ENCODE peak calls at places on chromosomes 16 and 17, in eight cellular contexts. S is gastrocnemius medialis, H is lower leg skin, T is heart left ventricle, C is transverse colon, G is uterus, R is ovary, Y is A549. M is an unnamed sample.

GRCh38 chr17:29250666-29251065 is 4.0 kb downstream of the CRYBA1 start:
- DNase-seq in S (no peak), H (no peak), R (no peak), Y (peak), G (no peak), C (no peak), T (no peak), M (no peak)

GRCh38 chr17:38864636-38865398 is 5.0 kb upstream of the LASP1 start:
- DNase-seq in G (no peak), H (no peak), R (no peak), T (no peak), Y (peak), C (no peak), S (no peak), M (no peak)

GRCh38 chr17:30271102-30271501 is 20.6 kb downstream of the BLMH start:
- DNase-seq in R (no peak), H (no peak), Y (peak), G (no peak), T (no peak), C (no peak), S (no peak), M (no peak)

GRCh38 chr17:58710948-58711552 is 18.6 kb downstream of the RAD51C start:
- DNase-seq in C (peak), R (no peak), S (no peak), H (peak), T (no peak), G (no peak), Y (peak), M (peak)

GRCh38 chr16:57146735-57147134 is 39.1 kb downstream of the PSME3IP1 start:
- DNase-seq in Y (peak), G (no peak), C (no peak), H (no peak), R (no peak), S (no peak), T (no peak), M (no peak)

GRCh38 chr16:30660424-30661251 is 2.4 kb downstream of the FBRS start:
- DNase-seq in Y (no peak), H (no peak), R (no peak), G (no peak), C (peak), T (no peak), S (no peak), M (no peak)

GRCh38 chr17:61307905-61308886 is 91.4 kb upstream of the TBX2 start:
- DNase-seq in R (no peak), C (no peak), S (no peak), G (peak), T (no peak), Y (peak), H (no peak), M (no peak)

GRCh38 chr17:64037180-64037579 is 16.7 kb upstream of the ICAM2 start:
- DNase-seq in H (no peak), Y (no peak), G (no peak), C (no peak), S (no peak), R (no peak), T (no peak), M (no peak)

GRCh38 chr17:60964160-60964559 is 286.5 kb downstream of the BCAS3 start:
- DNase-seq in S (no peak), Y (no peak), G (no peak), H (no peak), C (no peak), T (no peak), R (no peak), M (no peak)

GRCh38 chr17:83101805-83102480 is 22.5 kb downstream of the METRNL start:
- DNase-seq in Y (no peak), H (peak), G (no peak), C (peak), T (no peak), R (no peak), S (no peak), M (no peak)

GRCh38 chr16:85005278-85006069 is 5.9 kb downstream of the ZDHHC7 start:
- DNase-seq in Y (no peak), H (peak), R (peak), G (peak), S (no peak), C (no peak), T (no peak), M (no peak)

GRCh38 chr17:79243603-79243990 is 169.0 kb downstream of the ENGASE start:
- DNase-seq in Y (no peak), G (no peak), C (no peak), S (no peak), R (no peak), T (no peak), H (no peak), M (no peak)

GRCh38 chr17:63496663-63497400 is 20.0 kb downstream of the ACE start:
- DNase-seq in C (no peak), H (no peak), Y (no peak), R (no peak), T (no peak), G (no peak), S (no peak), M (no peak)

GRCh38 chr17:21019976-21020575 is 22.7 kb downstream of the USP22 start:
- DNase-seq in G (no peak), R (no peak), T (no peak), Y (peak), S (no peak), H (no peak), C (peak), M (no peak)

GRCh38 chr17:412211-413015 is 59.8 kb upstream of the RPH3AL start:
- DNase-seq in Y (peak), S (no peak), R (peak), C (peak), H (peak), G (peak), T (peak), M (peak)

GRCh38 chr16:67782567-67783352 is 23.6 kb downstream of the RANBP10 start:
- DNase-seq in C (no peak), S (no peak), H (no peak), R (no peak), T (no peak), G (no peak), Y (no peak), M (no peak)

GRCh38 chr16:84513111-84514065 is 8.9 kb upstream of the MEAK7 start:
- DNase-seq in T (no peak), G (no peak), Y (no peak), R (no peak), S (no peak), H (no peak), C (no peak), M (peak)

GRCh38 chr16:69469807-69470561 is 45.6 kb downstream of the CYB5B start:
- DNase-seq in G (no peak), T (no peak), R (no peak), C (no peak), S (no peak), Y (no peak), H (no peak), M (no peak)

GRCh38 chr17:57114085-57114673 is 29.1 kb downstream of the AKAP1 start:
- DNase-seq in G (peak), Y (peak), R (peak), C (peak), T (peak), S (no peak), H (no peak), M (peak)

GRCh38 chr17:11986939-11987329 is 10.3 kb downstream of the ZNF18 start:
- DNase-seq in C (no peak), H (no peak), S (no peak), R (no peak), T (no peak), G (no peak), Y (peak), M (no peak)

GRCh38 chr16:19846421-19846820 is 38.2 kb downstream of the GPRC5B start:
- DNase-seq in S (no peak), T (no peak), H (peak), Y (no peak), G (no peak), R (no peak), C (no peak), M (no peak)

GRCh38 chr17:16258916-16259315 is 41.9 kb downstream of the PIGL start:
- DNase-seq in C (no peak), T (no peak), G (no peak), Y (no peak), H (no peak), R (no peak), S (peak), M (no peak)

GRCh38 chr17:36133629-36134259 is 30.1 kb downstream of the CCL4 start:
- DNase-seq in C (peak), S (no peak), G (no peak), R (no peak), H (no peak), Y (peak), T (no peak), M (no peak)

GRCh38 chr17:31490019-31490383 is 98.5 kb downstream of the RAB11FIP4 start:
- DNase-seq in Y (no peak), H (no peak), R (no peak), C (no peak), G (no peak), S (no peak), T (no peak), M (no peak)

GRCh38 chr17:78774956-78775571 is 7.0 kb downstream of the CYTH1 start:
- DNase-seq in Y (no peak), C (peak), T (no peak), R (no peak), S (no peak), G (no peak), H (no peak), M (no peak)

GRCh38 chr16:424623-425081 is 797 bp upstream of the RAB11FIP3 start:
- DNase-seq in G (peak), C (peak), H (peak), T (peak), S (no peak), Y (peak), R (peak), M (peak)

GRCh38 chr17:65568918-65569317 is 7.5 kb upstream of the AXIN2 start:
- DNase-seq in G (no peak), Y (no peak), H (no peak), S (no peak), R (no peak), C (no peak), T (no peak), M (no peak)

GRCh38 chr17:29585080-29585751 is 4.2 kb downstream of the GIT1 start:
- DNase-seq in H (no peak), R (no peak), G (peak), Y (no peak), C (no peak), T (peak), S (no peak), M (peak)

GRCh38 chr17:61395983-61396585 is 3.6 kb upstream of the TBX2 start:
- DNase-seq in G (no peak), S (no peak), H (no peak), R (no peak), C (no peak), T (no peak), Y (no peak), M (no peak)

GRCh38 chr17:38571833-38572274 is 33.9 kb downstream of the SRCIN1 start:
- DNase-seq in S (no peak), Y (no peak), R (no peak), H (no peak), C (no peak), T (no peak), G (no peak), M (no peak)

GRCh38 chr16:2028146-2028545 is 1.4 kb downstream of the NHERF2 start:
- DNase-seq in Y (no peak), C (no peak), S (no peak), H (no peak), G (no peak), R (no peak), T (peak), M (no peak)

GRCh38 chr16:2026461-2027023 is at the start of gene NHERF2:
- DNase-seq in S (no peak), H (no peak), Y (no peak), T (peak), R (no peak), G (peak), C (peak), M (peak)

GRCh38 chr16:2025878-2026460 is 733 bp upstream of the NHERF2 start:
- DNase-seq in G (no peak), R (no peak), S (no peak), T (no peak), H (no peak), Y (no peak), C (no peak), M (no peak)

GRCh38 chr16:2028620-2029220 is 2.0 kb downstream of the NHERF2 start:
- DNase-seq in Y (no peak), R (no peak), G (no peak), H (no peak), T (no peak), C (no peak), S (no peak), M (no peak)

DNA sequence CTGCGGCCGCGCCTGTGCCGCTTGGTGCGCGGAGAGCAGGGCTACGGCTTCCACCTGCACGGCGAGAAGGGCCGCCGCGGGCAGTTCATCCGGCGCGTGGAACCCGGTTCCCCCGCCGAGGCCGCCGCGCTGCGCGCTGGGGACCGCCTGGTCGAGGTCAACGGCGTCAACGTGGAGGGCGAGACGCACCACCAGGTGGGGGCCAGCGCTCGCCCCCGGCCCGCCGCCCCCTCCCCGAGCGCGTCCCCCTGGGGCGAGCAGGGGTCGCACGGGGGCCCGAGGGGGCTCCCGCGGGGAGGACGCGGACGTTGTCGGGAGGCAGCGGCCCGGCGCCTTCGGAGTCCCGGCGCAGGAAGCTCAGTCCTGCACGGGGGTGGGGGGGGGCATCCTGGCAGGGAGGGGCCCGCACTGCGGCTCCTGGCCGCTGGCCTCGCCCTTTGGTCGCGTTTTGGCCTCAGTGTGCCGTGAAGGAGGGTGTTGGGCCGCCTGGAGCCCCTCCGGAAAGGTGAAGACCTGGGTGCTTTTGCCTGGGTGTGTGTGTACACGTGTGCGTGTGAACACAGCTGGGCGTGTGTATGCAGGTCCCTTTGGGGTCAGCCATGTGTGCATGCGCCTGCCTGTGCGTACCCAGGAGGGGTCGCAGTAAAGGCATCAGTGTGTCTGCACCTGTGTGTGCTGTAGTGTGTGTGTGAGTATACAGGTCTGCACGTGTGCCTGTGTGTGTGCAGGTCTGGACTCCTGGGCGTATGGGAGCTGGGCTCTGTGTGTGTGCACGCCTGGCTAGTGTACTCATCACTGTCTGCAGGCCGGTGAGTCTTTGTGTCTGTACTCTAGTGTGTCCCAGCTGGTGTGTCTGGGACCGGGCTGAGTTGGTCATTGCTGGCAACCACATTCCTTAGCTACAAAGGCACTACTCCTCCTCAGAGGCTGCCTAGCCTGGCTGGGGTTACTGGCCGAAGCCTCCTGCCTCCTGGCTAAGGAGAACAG is 615 bp downstream of the NHERF2 start:
- DNase-seq in T (peak), R (no peak), S (no peak), G (no peak), Y (peak), C (no peak), H (no peak), M (no peak)
- TF ChIP-seq CTCF in T (no peak), R (no peak), S (no peak), G (no peak), Y (no peak), C (no peak), H (no peak), M (peak)

DNA sequence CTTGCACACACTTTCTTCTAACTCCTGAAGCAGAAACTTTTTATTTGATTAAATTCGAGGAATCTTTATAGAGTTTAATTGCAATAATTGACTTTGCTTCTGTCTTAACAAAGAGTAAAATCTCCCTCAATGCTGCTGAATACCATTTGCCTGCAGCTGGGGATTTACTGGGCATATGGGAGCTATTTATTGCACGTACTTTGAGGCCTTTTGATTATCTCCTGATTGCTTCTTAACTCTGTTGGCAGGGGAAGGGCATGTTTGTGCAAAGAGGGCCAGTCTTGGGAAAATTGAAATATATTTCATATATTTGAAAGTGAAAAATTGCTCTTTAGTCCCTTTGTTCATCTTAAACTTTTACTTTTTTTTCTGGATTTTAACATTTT is 156.8 kb upstream of the CHMP6 start:
- DNase-seq in H (no peak), C (no peak), G (no peak), T (no peak), Y (no peak), S (no peak), R (no peak), M (no peak)
- TF ChIP-seq POLR2A in H (no peak), C (no peak), G (no peak), T (no peak), Y (no peak), S (no peak), R (no peak), M (no peak)

GRCh38 chr17:7174603-7175362 is 4.4 kb downstream of the ASGR1 start:
- DNase-seq in T (no peak), R (no peak), S (no peak), H (no peak), G (no peak), C (no peak), Y (no peak), M (no peak)

GRCh38 chr17:7176107-7176851 is 2.9 kb downstream of the ASGR1 start:
- DNase-seq in R (no peak), Y (no peak), S (no peak), G (no peak), H (no peak), C (no peak), T (no peak), M (no peak)

GRCh38 chr17:7175363-7175733 is 3.8 kb downstream of the ASGR1 start:
- DNase-seq in R (no peak), G (no peak), Y (no peak), T (no peak), H (no peak), S (no peak), C (no peak), M (no peak)

GRCh38 chr17:7176870-7177209 is 2.3 kb downstream of the ASGR1 start:
- DNase-seq in H (no peak), R (no peak), T (no peak), C (no peak), S (no peak), G (no peak), Y (no peak), M (no peak)

DNA sequence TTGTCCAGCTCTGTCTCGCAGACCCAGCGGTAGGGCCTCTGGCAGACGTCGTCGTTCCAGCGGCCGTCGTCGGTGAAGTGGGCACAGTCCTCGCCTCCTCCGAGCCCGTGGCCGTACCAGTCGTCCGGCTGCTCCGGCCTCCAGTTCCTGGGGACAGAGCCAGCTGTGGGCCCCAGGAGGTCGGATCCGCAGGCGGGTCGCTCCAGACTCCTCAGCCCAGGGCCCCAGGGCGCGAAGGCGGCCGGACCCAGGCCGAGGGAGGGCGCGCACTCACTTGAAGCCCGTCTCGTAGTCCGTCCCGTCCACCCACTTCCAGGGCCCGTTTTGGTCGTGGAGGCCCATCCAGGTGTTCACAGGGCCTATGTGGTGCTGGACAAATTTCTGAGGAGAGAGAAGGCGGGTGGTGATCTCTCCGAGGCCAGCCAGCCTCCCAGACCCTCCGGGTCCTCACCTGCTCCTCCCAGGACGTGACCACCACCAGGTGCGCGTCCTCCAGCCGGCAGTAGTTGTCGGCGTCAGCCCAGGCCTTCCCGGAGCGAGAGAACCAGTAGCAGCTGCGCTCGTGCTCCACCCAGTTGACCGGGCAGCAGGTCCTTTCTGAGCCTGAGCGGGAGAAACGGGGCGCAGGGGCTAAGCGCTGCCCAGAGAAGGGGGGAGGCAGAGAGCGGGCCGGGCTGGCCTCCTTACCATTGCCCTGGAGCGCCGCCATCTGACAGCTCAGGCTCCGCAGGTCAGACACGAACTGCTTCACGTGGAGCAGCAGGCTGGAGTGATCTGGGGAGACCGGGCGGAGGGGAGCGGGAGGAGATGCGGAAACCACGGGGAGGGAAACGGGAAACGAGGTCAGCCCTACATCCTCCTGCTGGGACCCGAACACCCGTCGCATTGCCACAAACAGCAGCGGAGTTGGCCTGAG is 5.2 kb downstream of the ASGR1 start:
- DNase-seq in T (peak), S (no peak), Y (no peak), G (no peak), C (peak), H (peak), R (peak), M (peak)
- TF ChIP-seq CTCF in T (peak), S (no peak), Y (no peak), G (no peak), C (no peak), H (no peak), R (no peak), M (no peak)

GRCh38 chr16:4803479-4804243 is 1.2 kb upstream of the ROGDI start:
- DNase-seq in T (no peak), S (no peak), Y (no peak), R (no peak), C (no peak), H (no peak), G (no peak), M (no peak)
- TF ChIP-seq POLR2A in T (no peak), S (no peak), Y (no peak), R (no peak), C (no peak), H (no peak), G (no peak), M (no peak)

M was measured in body of pancreas.